ENCODE peak calls at places on chromosome 13, in five cellular contexts. B is GM06990, Q is spleen, Z is HuH-7.5, O is HT1080. H is an unnamed sample.

GRCh38 chr13:75715598-75716523 is 79.7 kb downstream of the LMO7 start:
- DNase-seq in B (no peak), Q (no peak), Z (no peak), O (no peak), H (no peak)

GRCh38 chr13:26914624-26915023 is 154.0 kb upstream of the GPR12 start:
- DNase-seq in B (no peak), Q (no peak), Z (no peak), O (peak; percentile 72), H (no peak)

GRCh38 chr13:97124237-97124636 is 97.9 kb upstream of the MBNL2 start:
- DNase-seq in B (no peak), Q (no peak), Z (no peak), O (no peak), H (no peak)

GRCh38 chr13:33364192-33364591 is 78.6 kb upstream of the STARD13 start:
- DNase-seq in B (no peak), Q (no peak), Z (no peak), O (no peak), H (no peak)

GRCh38 chr13:39048806-39049205 is 10.6 kb downstream of the NHLRC3 start:
- DNase-seq in B (no peak), Q (no peak), Z (no peak), O (no peak), H (no peak)

GRCh38 chr13:91922969-91923592 is 524.7 kb downstream of the GPC5 start:
- DNase-seq in B (no peak), Q (no peak), Z (peak; percentile 1), O (no peak), H (no peak)

GRCh38 chr13:73849292-73849691 is 284.9 kb downstream of the KLF12 start:
- DNase-seq in B (no peak), Q (no peak), Z (no peak), O (peak; percentile 58), H (no peak)

GRCh38 chr13:24985102-24985501 is 110.8 kb upstream of the PABPC3 start:
- DNase-seq in B (no peak), Q (no peak), Z (no peak), O (no peak), H (peak; percentile 49)

GRCh38 chr13:49749852-49750251 is 42.6 kb downstream of the KPNA3 start:
- DNase-seq in B (no peak), Q (no peak), Z (no peak), O (no peak), H (no peak)

GRCh38 chr13:78147905-78148304 is 229.3 kb upstream of the EDNRB start:
- DNase-seq in B (no peak), Q (no peak), Z (no peak), O (peak; percentile 88), H (no peak)

GRCh38 chr13:50485979-50486935 is 357.2 kb downstream of the DLEU7 start:
- DNase-seq in B (no peak), Q (no peak), Z (no peak), O (no peak), H (no peak)

GRCh38 chr13:27372896-27373295 is 51.5 kb upstream of the GTF3A start:
- DNase-seq in B (no peak), Q (no peak), Z (peak; percentile 41), O (no peak), H (no peak)